ENCODE peak calls at places on chromosome 16, in eight cellular contexts. N is cardiac muscle cell; G is colonic mucosa; A is uterus; C is thoracic aorta; E is aorta; H is CD8-positive, alpha-beta memory T cell; F is fibroblast of lung. J is an unnamed sample.

GRCh38 chr16:19959736-19960135 is 75.1 kb upstream of the GPRC5B start:
- DNase-seq in N (no peak), G (no peak), A (no peak), C (no peak), E (no peak), H (no peak), F (no peak), J (no peak)

GRCh38 chr16:56608876-56609462 is 585 bp downstream of the MT2A start:
- DNase-seq in N (no peak), G (peak; percentile 50), A (no peak), C (no peak), E (no peak), H (peak; percentile 49), F (no peak), J (no peak)

GRCh38 chr16:78609542-78610253 is 510.2 kb downstream of the WWOX start:
- DNase-seq in N (no peak), G (no peak), A (no peak), C (no peak), E (no peak), H (no peak), F (no peak), J (no peak)

GRCh38 chr16:84818133-84818532 is 1.7 kb upstream of the CRISPLD2 start:
- DNase-seq in N (no peak), G (no peak), A (no peak), C (no peak), E (no peak), H (no peak), F (no peak), J (no peak)

GRCh38 chr16:79170565-79171242 is 429.8 kb downstream of the MAF start:
- DNase-seq in N (peak; percentile 33), G (no peak), A (peak; percentile 29), C (peak; percentile 13), E (no peak), H (no peak), F (peak; percentile 78), J (no peak)

GRCh38 chr16:84613408-84614071 is 4.3 kb downstream of the COTL1 start:
- DNase-seq in N (no peak), G (no peak), A (no peak), C (no peak), E (no peak), H (no peak), F (no peak), J (no peak)

GRCh38 chr16:1691276-1691675 is 13.2 kb downstream of the JPT2 start:
- DNase-seq in N (peak; percentile 26), G (no peak), A (no peak), C (no peak), E (no peak), H (no peak), F (peak; percentile 32), J (no peak)

GRCh38 chr16:57721356-57721755 is 14.2 kb upstream of the KATNB1 start:
- DNase-seq in N (no peak), G (no peak), A (no peak), C (no peak), E (peak; percentile 28), H (no peak), F (no peak), J (no peak)

GRCh38 chr16:3872216-3872895 is 8.2 kb downstream of the CREBBP start:
- DNase-seq in N (no peak), G (no peak), A (no peak), C (no peak), E (no peak), H (no peak), F (no peak), J (no peak)
- H3K27ac ChIP-seq in N (peak overlapping the region; percentile 66), G (no peak overlapping the region), A (peak overlapping the region; percentile 1), C (peak overlapping the region; percentile 29), E (no peak overlapping the region), H (no peak overlapping the region), F (no peak overlapping the region), J (no peak overlapping the region)

DNA sequence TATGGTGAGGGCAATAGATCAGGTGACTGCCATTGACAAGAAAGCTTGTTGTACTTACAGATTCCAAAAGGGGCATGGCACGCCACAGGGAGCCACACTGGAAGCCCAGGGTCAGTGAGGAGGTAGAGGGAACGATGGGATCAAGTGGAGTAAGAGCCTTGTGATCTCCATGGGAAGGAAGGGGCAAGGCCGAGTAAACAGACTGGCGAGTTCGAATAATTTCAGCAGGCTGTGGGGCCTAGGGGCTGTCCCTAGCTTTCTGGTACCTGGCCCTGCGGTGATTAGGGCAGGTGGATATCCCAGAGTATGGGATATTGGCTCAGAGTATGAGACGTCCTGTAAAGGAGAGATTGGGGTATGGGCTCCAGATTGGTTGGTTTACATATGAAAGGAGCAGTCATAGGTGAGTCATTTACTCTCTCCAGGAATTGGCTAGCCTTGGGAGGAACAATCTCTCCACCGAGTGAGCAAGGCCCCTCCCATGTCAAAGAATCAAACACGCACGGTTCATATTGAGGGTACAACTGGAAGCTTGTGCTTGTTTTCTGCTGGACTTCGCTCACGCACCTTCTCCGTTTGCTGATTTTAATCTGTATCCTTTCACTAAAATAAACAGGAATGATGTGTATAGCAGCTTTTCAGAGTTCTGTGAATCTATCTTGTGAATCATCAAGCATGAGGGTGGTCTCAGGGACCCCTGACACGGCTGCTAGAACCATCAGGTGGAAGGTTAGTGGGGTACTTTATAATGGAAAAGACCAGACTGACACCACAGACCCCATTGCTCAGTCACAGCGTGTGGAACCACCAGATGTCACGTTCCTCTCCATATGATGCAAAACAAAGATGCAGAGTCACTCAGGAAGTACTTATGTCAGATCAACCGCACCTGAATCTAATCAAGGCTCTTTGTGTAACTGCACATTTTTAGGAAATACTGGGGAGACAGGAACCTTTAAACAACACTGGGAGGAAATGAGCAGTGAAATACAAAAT is 27.9 kb downstream of the GABARAPL2 start:
- DNase-seq in N (peak; percentile 39), G (no peak), A (no peak), C (no peak), E (no peak), H (no peak), F (peak; percentile 9), J (no peak)
- H3K27ac ChIP-seq in N (no peak overlapping the region), G (no peak overlapping the region), A (no peak overlapping the region), C (no peak overlapping the region), E (no peak overlapping the region), H (peak overlapping the region; percentile 33), F (no peak overlapping the region), J (no peak overlapping the region)

DNA sequence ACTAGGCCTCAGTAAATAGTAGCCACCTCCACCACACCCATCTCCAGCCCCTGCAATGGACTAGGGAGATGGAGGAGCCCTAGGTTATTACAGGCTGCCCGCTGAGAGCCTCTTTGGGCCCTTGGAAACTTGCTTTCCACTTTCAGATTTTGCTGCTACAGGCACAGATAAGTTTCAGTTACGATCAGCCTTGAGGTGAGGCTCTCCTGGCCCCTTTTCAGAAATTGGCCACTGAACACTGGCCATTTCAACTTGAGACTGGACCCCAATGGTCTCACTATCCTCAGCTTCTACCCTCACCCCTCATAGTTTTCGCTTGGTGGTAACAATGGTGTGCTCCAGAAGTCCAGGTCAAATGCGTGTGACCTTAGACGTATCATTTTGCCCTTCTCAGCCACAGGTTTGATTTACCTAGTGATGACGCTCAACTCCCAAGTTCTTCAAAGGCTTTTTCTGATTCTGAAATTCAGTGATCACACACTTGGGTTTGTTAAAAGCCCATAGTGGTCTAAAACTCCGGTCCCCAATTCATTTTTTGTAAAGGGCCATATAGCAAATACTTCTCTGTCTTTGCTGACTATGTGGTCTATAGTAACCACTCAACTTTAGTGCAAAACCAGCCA is 1.0 kb downstream of the PMM2 start:
- DNase-seq in N (peak; percentile 3), G (no peak), A (no peak), C (no peak), E (no peak), H (no peak), F (no peak), J (no peak)
- H3K27ac ChIP-seq in N (peak overlapping the region; percentile 52), G (peak overlapping the region; percentile 77), A (peak overlapping the region; percentile 86), C (peak overlapping the region; percentile 5), E (no peak overlapping the region), H (peak overlapping the region; percentile 87), F (peak overlapping the region; percentile 99), J (peak overlapping the region; percentile 91)

DNA sequence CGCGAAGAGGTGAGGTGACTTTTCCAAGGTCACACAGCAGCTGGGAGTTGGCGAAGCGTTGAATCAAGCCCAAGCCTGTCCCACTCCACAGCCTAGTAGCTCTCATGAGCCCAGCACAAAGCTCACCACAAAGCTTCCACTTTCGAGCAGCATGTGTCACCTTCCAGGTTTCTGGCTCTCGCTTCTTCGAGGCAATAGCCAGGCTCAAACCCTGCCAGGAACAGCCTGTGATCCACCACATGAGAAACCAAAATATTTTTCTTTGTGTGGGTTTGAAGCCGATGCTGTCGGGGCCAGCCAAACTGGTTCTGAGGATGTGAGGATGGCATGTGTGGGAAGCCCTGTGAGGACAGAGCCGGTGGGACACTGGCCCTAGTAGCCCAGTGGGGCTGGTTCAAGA is 68.1 kb downstream of the COG7 start:
- DNase-seq in N (no peak), G (no peak), A (no peak), C (no peak), E (no peak), H (no peak), F (no peak), J (peak; percentile 16)
- H3K27ac ChIP-seq in N (no peak overlapping the region), G (no peak overlapping the region), A (no peak overlapping the region), C (no peak overlapping the region), E (no peak overlapping the region), H (no peak overlapping the region), F (no peak overlapping the region), J (no peak overlapping the region)

GRCh38 chr16:48354877-48355585 is 30.2 kb downstream of the SIAH1 start:
- DNase-seq in N (no peak), G (no peak), A (no peak), C (no peak), E (no peak), H (no peak), F (no peak), J (no peak)
- H3K27ac ChIP-seq in N (no peak overlapping the region), G (no peak overlapping the region), A (no peak overlapping the region), C (no peak overlapping the region), E (no peak overlapping the region), H (no peak overlapping the region), F (no peak overlapping the region), J (no peak overlapping the region)

J was measured in upper lobe of left lung.